ENCODE peak calls at places on chromosomes 4 and X, in ten cellular contexts. J is right cardiac atrium; M is fibroblast of the aortic adventitia; F is heart left ventricle; T is stimulated activated CD4-positive, alpha-beta T cell treated with anti-CD3 and anti-CD28 coated beads, Interleukin-15, amount 100 ng/mL, for 1 hour; C is activated gamma-delta T cell treated with Interleukin-2 at 50 U/mL for 16 hours; Y is GM23338; W is neural crest cell; G is SW480; P is activated T-helper 1 cell treated with anti-CD3 and anti-CD28 coated beads, Interleukin-12 subunit alpha, Interleukin-12 subunit beta, Interleukin-2, Interleukin-4 antibody, amounts not matched to agents 30 ng/mL and 10 ng/mL and 1 ng/mL, durations not matched to agents 14 hours and 24 hours and 36 hours. A is an unnamed sample.

GRCh38 chrX:11386812-11387211 is 93.6 kb downstream of the AMELX start:
- DNase-seq in Y (no peak), M (no peak), T (no peak), J (no peak), F (no peak), G (no peak), P (no peak), W (no peak), C (no peak), A (no peak)

GRCh38 chr4:84498203-84499026 is 677 bp downstream of the NKX6-1 start:
- DNase-seq in F (no peak), P (no peak), C (no peak), G (peak), J (peak), T (no peak), Y (peak), W (no peak), M (peak), A (no peak)

GRCh38 chr4:87090305-87090704 is 130.1 kb downstream of the KLHL8 start:
- DNase-seq in C (no peak), J (no peak), P (no peak), M (no peak), G (no peak), Y (no peak), F (no peak), T (no peak), W (no peak), A (no peak)

GRCh38 chrX:69299271-69299670 is 134.0 kb upstream of the PJA1 start:
- DNase-seq in T (no peak), Y (no peak), W (no peak), G (no peak), M (no peak), F (no peak), J (no peak), C (no peak), P (no peak), A (no peak)

GRCh38 chr4:74032064-74032463 is 6.4 kb downstream of the CXCL3 start:
- DNase-seq in G (no peak), J (no peak), Y (no peak), M (peak), T (no peak), F (no peak), P (no peak), C (no peak), W (no peak), A (no peak)

GRCh38 chrX:44744828-44745227 is 99.0 kb upstream of the DUSP21 start:
- DNase-seq in M (no peak), Y (no peak), J (no peak), T (no peak), P (no peak), F (no peak), W (no peak), C (no peak), G (peak), A (no peak)

GRCh38 chrX:19544693-19545305 is 29.5 kb upstream of the MAP3K15 start:
- DNase-seq in G (peak), J (no peak), C (peak), P (no peak), M (peak), F (no peak), W (peak), T (no peak), Y (peak), A (peak)

GRCh38 chrX:7270018-7270417 is 122.1 kb upstream of the PUDP start:
- DNase-seq in C (no peak), Y (no peak), G (no peak), J (no peak), W (no peak), P (no peak), M (no peak), T (no peak), F (no peak), A (no peak)

GRCh38 chr4:47860305-47860704 is 22.4 kb upstream of the CORIN start:
- DNase-seq in J (no peak), T (no peak), P (no peak), F (no peak), W (no peak), M (no peak), G (no peak), Y (no peak), C (no peak), A (no peak)

GRCh38 chrX:153662266-153662665 is 11.3 kb downstream of the PNCK start:
- DNase-seq in Y (peak), F (peak), T (peak), C (peak), W (no peak), G (no peak), M (peak), J (peak), P (peak), A (peak)

GRCh38 chr4:173171098-173171497 is 2.5 kb downstream of the GALNT7 start:
- DNase-seq in C (no peak), M (peak), J (no peak), G (peak), W (no peak), T (no peak), P (no peak), Y (peak), F (no peak), A (no peak)

GRCh38 chr4:147777456-147778091 is 45.7 kb downstream of the ARHGAP10 start:
- DNase-seq in G (no peak), C (no peak), Y (no peak), F (no peak), J (no peak), W (no peak), T (no peak), M (no peak), P (no peak), A (no peak)

GRCh38 chrX:69616520-69617203 is 749 bp downstream of the EDA start:
- DNase-seq in W (peak), G (peak), T (peak), P (no peak), C (peak), Y (peak), F (peak), M (no peak), J (peak), A (peak)

GRCh38 chr4:169337510-169337909 is 66.8 kb upstream of the SH3RF1 start:
- DNase-seq in T (no peak), W (no peak), J (no peak), P (no peak), Y (no peak), C (no peak), F (no peak), G (no peak), M (peak), A (no peak)

GRCh38 chrX:112081781-112082482 is 644 bp downstream of the TRPC5 start:
- DNase-seq in W (peak), T (no peak), P (no peak), Y (peak), M (no peak), J (no peak), G (no peak), C (no peak), F (no peak), A (no peak)

GRCh38 chr4:3473251-3473942 is 10.3 kb downstream of the DOK7 start:
- DNase-seq in M (no peak), C (no peak), Y (no peak), G (no peak), W (no peak), P (no peak), J (peak), F (peak), T (no peak), A (no peak)

GRCh38 chr4:31411606-31412005 is 691.4 kb downstream of the PCDH7 start:
- DNase-seq in C (no peak), G (no peak), F (no peak), Y (no peak), P (no peak), T (no peak), M (no peak), J (no peak), W (no peak), A (no peak)

GRCh38 chr4:37453361-37454262 is 209.1 kb downstream of the NWD2 start:
- DNase-seq in C (peak), W (peak), F (peak), T (peak), G (peak), Y (peak), J (peak), P (peak), M (peak), A (peak)

GRCh38 chr4:56630876-56631666 is 50.0 kb downstream of the HOPX start:
- DNase-seq in C (no peak), T (no peak), W (no peak), J (no peak), P (no peak), F (no peak), G (no peak), Y (no peak), M (peak), A (no peak)

GRCh38 chr4:38080575-38080974 is 120.4 kb downstream of the PTTG2 start:
- DNase-seq in T (no peak), M (no peak), W (no peak), C (no peak), Y (no peak), P (no peak), G (no peak), F (no peak), J (no peak), A (no peak)

GRCh38 chr4:116878280-116878679 is 207.1 kb downstream of the TRAM1L1 start:
- DNase-seq in M (no peak), T (no peak), P (no peak), C (no peak), F (no peak), W (no peak), Y (no peak), J (no peak), G (no peak), A (no peak)

A was measured in activated CD4-positive, alpha-beta memory T cell treated with anti-CD3 and anti-CD28 coated beads, Interleukin-2, amount 10 ng/mL, durations not matched to agents 7 days and 5 days.